ENCODE peak calls at places on chromosomes 16 and 17, in six cellular contexts. I is mammary epithelial cell, X is psoas muscle, C is uterus, U is aorta, Q is endodermal cell. D is an unnamed sample.

GRCh38 chr17:82933911-82934310 is 94.1 kb upstream of the ZNF750 start:
- DNase-seq in I (no peak), X (peak), C (peak), U (peak), Q (no peak), D (no peak)

GRCh38 chr16:65410801-65411200 is 288.9 kb upstream of the CDH11 start:
- DNase-seq in I (peak), X (no peak), C (no peak), U (no peak), Q (no peak), D (peak)

GRCh38 chr17:62626719-62627218 is 701 bp upstream of the MRC2 start:
- DNase-seq in I (peak), X (peak), C (peak), U (peak), Q (no peak), D (no peak)

GRCh38 chr16:53937068-53937614 is 233.2 kb downstream of the FTO start:
- DNase-seq in I (no peak), X (no peak), C (no peak), U (no peak), Q (no peak), D (no peak)

GRCh38 chr16:617855-618254 is 12.9 kb upstream of the WFIKKN1 start:
- DNase-seq in I (no peak), X (no peak), C (no peak), U (no peak), Q (no peak), D (no peak)

GRCh38 chr17:59296190-59296589 is 35.3 kb upstream of the YPEL2 start:
- DNase-seq in I (no peak), X (no peak), C (no peak), U (no peak), Q (no peak), D (no peak)

GRCh38 chr17:65959630-65960029 is 232.3 kb downstream of the CEP112 start:
- DNase-seq in I (no peak), X (no peak), C (no peak), U (no peak), Q (no peak), D (no peak)

GRCh38 chr17:35773674-35774425 is 13.2 kb downstream of the C17orf50 start:
- DNase-seq in I (no peak), X (no peak), C (no peak), U (no peak), Q (peak), D (no peak)

GRCh38 chr17:50660042-50660886 is 25.6 kb downstream of the ABCC3 start:
- DNase-seq in I (no peak), X (no peak), C (no peak), U (no peak), Q (peak), D (no peak)

GRCh38 chr16:74466872-74467271 is 45.6 kb upstream of the CLEC18B start:
- DNase-seq in I (no peak), X (no peak), C (no peak), U (no peak), Q (no peak), D (no peak)

GRCh38 chr16:1314399-1315068 is 5.1 kb downstream of the UBE2I start:
- DNase-seq in I (no peak), X (no peak), C (no peak), U (no peak), Q (no peak), D (no peak)

GRCh38 chr16:2420035-2420434 is 9.2 kb upstream of the CCNF start:
- DNase-seq in I (no peak), X (no peak), C (no peak), U (no peak), Q (no peak), D (no peak)

GRCh38 chr16:85348921-85349334 is 236.7 kb upstream of the CIBAR2 start:
- DNase-seq in I (no peak), X (no peak), C (no peak), U (no peak), Q (peak), D (no peak)

GRCh38 chr17:35299108-35299507 is 56.2 kb downstream of the SLFN5 start:
- DNase-seq in I (peak), X (no peak), C (no peak), U (no peak), Q (no peak), D (peak)

GRCh38 chr17:28552201-28552999 is at the start of gene UNC119:
- DNase-seq in I (peak), X (peak), C (peak), U (peak), Q (peak), D (no peak)

GRCh38 chr16:62967606-62968005 is 931.4 kb upstream of the CDH8 start:
- DNase-seq in I (no peak), X (no peak), C (no peak), U (no peak), Q (no peak), D (no peak)

GRCh38 chr16:23302045-23302956 is at the start of gene SCNN1B:
- DNase-seq in I (no peak), X (no peak), C (no peak), U (no peak), Q (peak), D (no peak)

GRCh38 chr16:27318399-27319256 is 4.9 kb downstream of the IL4R start:
- DNase-seq in I (peak), X (peak), C (peak), U (peak), Q (peak), D (peak)

GRCh38 chr17:71764507-71764906 is 356.3 kb upstream of the SOX9 start:
- DNase-seq in I (no peak), X (peak), C (no peak), U (no peak), Q (peak), D (no peak)

GRCh38 chr16:78703951-78704350 is 604.5 kb downstream of the WWOX start:
- DNase-seq in I (no peak), X (no peak), C (no peak), U (no peak), Q (no peak), D (no peak)

GRCh38 chr16:28846933-28847273 is 755 bp upstream of the TUFM start:
- DNase-seq in I (no peak), X (peak), C (no peak), U (peak), Q (peak), D (no peak)

GRCh38 chr16:48597563-48598392 is 12.2 kb downstream of the N4BP1 start:
- DNase-seq in I (no peak), X (no peak), C (no peak), U (no peak), Q (no peak), D (no peak)

GRCh38 chr17:57211543-57211942 is 44.8 kb upstream of the MSI2 start:
- DNase-seq in I (peak), X (no peak), C (no peak), U (no peak), Q (no peak), D (no peak)

GRCh38 chr16:2829501-2830354 is at the start of gene ZG16B:
- DNase-seq in I (peak), X (peak), C (no peak), U (peak), Q (no peak), D (peak)

GRCh38 chr16:16096858-16097213 is 126.5 kb downstream of the ABCC6 start:
- DNase-seq in I (no peak), X (no peak), C (no peak), U (no peak), Q (no peak), D (no peak)

GRCh38 chr17:69557339-69557738 is 142.8 kb downstream of the MAP2K6 start:
- DNase-seq in I (no peak), X (no peak), C (no peak), U (no peak), Q (no peak), D (no peak)

GRCh38 chr16:88840589-88841215 is 16.0 kb downstream of the GALNS start:
- DNase-seq in I (no peak), X (no peak), C (no peak), U (no peak), Q (no peak), D (no peak)

GRCh38 chr16:24845726-24846547 is at the start of gene SLC5A11:
- DNase-seq in I (no peak), X (no peak), C (no peak), U (no peak), Q (no peak), D (no peak)

GRCh38 chr17:65495255-65496060 is 66.0 kb downstream of the AXIN2 start:
- DNase-seq in I (no peak), X (no peak), C (no peak), U (no peak), Q (peak), D (no peak)

GRCh38 chr17:49198206-49198605 is 12.2 kb downstream of the GNGT2 start:
- DNase-seq in I (no peak), X (no peak), C (no peak), U (no peak), Q (no peak), D (no peak)

GRCh38 chr17:77736721-77737120 is 221.8 kb upstream of the TNRC6C start:
- DNase-seq in I (no peak), X (no peak), C (no peak), U (no peak), Q (peak), D (no peak)
- H3K27ac ChIP-seq in I (no peak), X (no peak), C (peak), U (no peak), Q (no peak), D (no peak)

GRCh38 chr17:73305845-73306836 is 5.7 kb downstream of the CDC42EP4 start:
- DNase-seq in I (no peak), X (no peak), C (no peak), U (no peak), Q (peak), D (no peak)
- H3K27ac ChIP-seq in I (peak), X (peak), C (peak), U (peak), Q (peak), D (peak)

GRCh38 chr16:58478427-58478826 is 21.5 kb upstream of the NDRG4 start:
- DNase-seq in I (no peak), X (no peak), C (no peak), U (no peak), Q (no peak), D (no peak)

GRCh38 chr16:58475220-58475619 is 24.7 kb upstream of the NDRG4 start:
- DNase-seq in I (no peak), X (no peak), C (no peak), U (no peak), Q (no peak), D (no peak)

GRCh38 chr16:58472827-58473226 is 27.1 kb upstream of the NDRG4 start:
- DNase-seq in I (no peak), X (no peak), C (no peak), U (no peak), Q (no peak), D (no peak)

GRCh38 chr16:58474296-58474695 is 25.6 kb upstream of the NDRG4 start:
- DNase-seq in I (no peak), X (no peak), C (no peak), U (no peak), Q (peak), D (no peak)

DNA sequence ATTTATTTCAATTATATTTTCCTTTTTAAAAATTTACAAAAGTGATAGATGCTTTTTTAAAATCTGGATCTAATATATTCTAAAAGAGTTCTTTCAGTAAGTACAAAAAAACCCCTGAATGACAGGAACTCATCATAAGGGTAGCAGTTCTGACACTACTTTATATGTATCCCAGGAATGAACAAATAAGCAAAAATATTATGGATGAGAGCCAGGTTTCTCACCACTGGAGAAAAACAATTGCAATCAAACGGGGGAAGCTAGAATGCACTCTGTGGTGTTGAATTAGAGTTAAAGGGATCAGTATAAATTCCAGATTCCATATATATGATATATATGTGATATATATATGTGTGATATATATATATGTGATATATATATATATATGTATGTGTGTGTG is 23.2 kb upstream of the NDRG4 start:
- DNase-seq in I (no peak), X (no peak), C (no peak), U (no peak), Q (no peak), D (no peak)
- H3K27ac ChIP-seq in I (no peak), X (no peak), C (no peak), U (no peak), Q (no peak), D (no peak)

GRCh38 chr16:69057400-69058378 is 47.8 kb upstream of the HAS3 start:
- DNase-seq in I (peak), X (peak), C (peak), U (no peak), Q (no peak), D (peak)
- H3K27ac ChIP-seq in I (peak), X (peak), C (peak), U (no peak), Q (no peak), D (peak)

DNA sequence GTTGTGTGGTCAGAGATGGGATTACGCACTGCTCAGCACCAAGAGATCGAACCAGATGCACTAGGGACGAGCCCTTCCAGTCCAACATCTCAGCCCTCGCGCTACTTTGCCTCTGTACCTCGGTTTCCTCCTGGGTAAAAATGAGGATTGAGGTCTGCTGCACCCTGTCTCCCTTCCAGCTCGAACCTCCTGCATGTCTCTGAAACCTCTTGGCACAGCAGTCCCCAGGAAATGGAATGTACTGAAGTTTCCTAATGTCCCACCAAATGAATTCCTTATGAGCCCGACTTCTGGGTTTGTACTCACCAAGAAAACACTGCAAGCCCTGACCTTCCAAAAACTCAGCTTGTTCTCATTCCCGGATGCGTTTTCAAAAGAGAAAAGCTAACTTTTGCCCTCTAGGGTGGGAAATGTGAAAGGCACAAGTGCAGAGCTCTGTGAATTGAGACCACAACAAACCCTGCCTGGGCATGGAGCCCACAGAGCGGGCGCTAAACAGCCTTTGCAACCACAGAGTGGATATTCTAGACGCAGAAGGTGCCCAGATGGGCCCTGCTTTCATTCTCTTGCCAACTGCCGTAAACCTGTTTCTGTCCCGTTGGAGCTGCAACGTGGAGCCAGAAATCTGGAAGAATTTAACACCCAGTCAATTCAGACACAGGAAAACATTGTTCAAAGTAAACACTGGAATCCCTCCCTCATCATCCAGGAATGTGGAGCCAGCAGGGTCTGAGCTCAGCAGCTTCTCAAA is 10.3 kb downstream of the CDRT4 start:
- DNase-seq in I (no peak), X (peak), C (peak), U (peak), Q (no peak), D (no peak)
- H3K27ac ChIP-seq in I (no peak), X (peak), C (peak), U (peak), Q (peak), D (no peak)

DNA sequence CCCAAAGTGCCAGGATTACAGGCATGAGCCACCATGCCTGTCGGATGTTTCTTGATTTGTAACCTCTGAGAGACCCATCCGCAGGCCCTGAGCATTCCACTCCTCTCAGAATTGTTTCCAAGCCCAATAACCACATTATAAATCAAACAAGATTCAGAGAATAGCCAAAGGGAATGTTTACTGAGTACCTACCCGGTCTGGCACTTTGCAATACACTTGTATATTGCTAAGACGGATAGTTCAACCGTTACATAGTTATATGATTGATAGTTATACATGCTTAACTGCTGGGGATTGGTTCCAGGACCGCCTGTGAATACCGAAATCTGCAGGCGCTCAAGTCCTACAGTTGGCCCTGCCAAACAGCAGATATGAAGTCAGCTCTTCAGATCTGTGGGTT is 3.0 kb upstream of the KAT8 start:
- DNase-seq in I (no peak), X (no peak), C (no peak), U (no peak), Q (no peak), D (no peak)
- H3K27ac ChIP-seq in I (no peak), X (peak), C (no peak), U (no peak), Q (no peak), D (peak)

D was measured in epithelial cell of prostate.